ENCODE peak calls at places on chromosomes 4 and X, in nine cellular contexts. U, I, L, A, D, O, C, N and X are unnamed samples.

GRCh38 chr4:89193828-89194227 is 82.5 kb downstream of the TIGD2 start:
- DNase-seq in U (no peak), I (no peak), L (no peak), A (no peak), D (no peak), O (no peak), C (no peak), N (no peak), X (no peak)

GRCh38 chrX:153476628-153477027 is 6.3 kb upstream of the HAUS7 start:
- DNase-seq in U (no peak), I (no peak), L (no peak), A (peak), D (peak), O (peak), C (no peak), N (no peak), X (no peak)

GRCh38 chr4:81666491-81666890 is 194.8 kb upstream of the RASGEF1B start:
- DNase-seq in U (no peak), I (no peak), L (no peak), A (no peak), D (no peak), O (no peak), C (no peak), N (no peak), X (no peak)

GRCh38 chrX:134633832-134634231 is 24.4 kb downstream of the PLAC1 start:
- DNase-seq in U (no peak), I (no peak), L (no peak), A (no peak), D (no peak), O (no peak), C (no peak), N (no peak), X (no peak)

GRCh38 chr4:123120473-123120872 is 198.1 kb upstream of the NUDT6 start:
- DNase-seq in U (no peak), I (no peak), L (no peak), A (no peak), D (no peak), O (no peak), C (no peak), N (no peak), X (no peak)

GRCh38 chr4:44235897-44236296 is 212.7 kb downstream of the KCTD8 start:
- DNase-seq in U (no peak), I (no peak), L (no peak), A (no peak), D (no peak), O (no peak), C (no peak), N (no peak), X (no peak)

GRCh38 chr4:47383829-47384427 is 79.6 kb downstream of the COMMD8 start:
- DNase-seq in U (peak), I (no peak), L (no peak), A (peak), D (no peak), O (no peak), C (no peak), N (no peak), X (no peak)

GRCh38 chrX:19625612-19626011 is 110.3 kb upstream of the MAP3K15 start:
- DNase-seq in U (no peak), I (peak), L (no peak), A (no peak), D (no peak), O (peak), C (no peak), N (no peak), X (peak)

GRCh38 chr4:127212701-127213100 is 420.1 kb upstream of the INTU start:
- DNase-seq in U (no peak), I (no peak), L (no peak), A (no peak), D (no peak), O (no peak), C (no peak), N (no peak), X (no peak)

GRCh38 chrX:54044126-54044876 is at the start of gene PHF8:
- DNase-seq in U (peak), I (peak), L (peak), A (peak), D (peak), O (peak), C (peak), N (peak), X (peak)

GRCh38 chrX:16451331-16451730 is 198.6 kb upstream of the S100G start:
- DNase-seq in U (no peak), I (no peak), L (no peak), A (peak), D (no peak), O (no peak), C (no peak), N (no peak), X (no peak)

GRCh38 chrX:19889582-19890342 is 2.4 kb upstream of the SH3KBP1 start:
- DNase-seq in U (peak), I (peak), L (no peak), A (peak), D (no peak), O (no peak), C (no peak), N (peak), X (peak)

GRCh38 chrX:41317487-41318208 is 16.3 kb upstream of the DDX3X start:
- DNase-seq in U (no peak), I (no peak), L (no peak), A (no peak), D (no peak), O (no peak), C (no peak), N (no peak), X (no peak)

GRCh38 chrX:129653985-129654651 is 638 bp downstream of the APLN start:
- DNase-seq in U (no peak), I (no peak), L (no peak), A (peak), D (peak), O (no peak), C (no peak), N (no peak), X (no peak)

GRCh38 chr4:57080781-57081650 is 29.2 kb downstream of the IGFBP7 start:
- DNase-seq in U (no peak), I (no peak), L (no peak), A (peak), D (no peak), O (peak), C (no peak), N (peak), X (no peak)

GRCh38 chrX:129741880-129742758 is 3.3 kb downstream of the XPNPEP2 start:
- DNase-seq in U (no peak), I (no peak), L (no peak), A (no peak), D (no peak), O (no peak), C (no peak), N (no peak), X (no peak)

GRCh38 chrX:18949902-18950301 is 34.0 kb downstream of the PHKA2 start:
- DNase-seq in U (no peak), I (no peak), L (no peak), A (no peak), D (no peak), O (no peak), C (no peak), N (no peak), X (no peak)

GRCh38 chr4:89136525-89136924 is 25.2 kb downstream of the TIGD2 start:
- DNase-seq in U (no peak), I (no peak), L (no peak), A (peak), D (no peak), O (no peak), C (no peak), N (no peak), X (no peak)

GRCh38 chr4:155474758-155475157 is 98.0 kb upstream of the MAP9 start:
- DNase-seq in U (no peak), I (no peak), L (no peak), A (no peak), D (no peak), O (no peak), C (no peak), N (no peak), X (no peak)

GRCh38 chrX:150362599-150363481 is at the start of gene MAMLD1:
- DNase-seq in U (peak), I (peak), L (peak), A (peak), D (peak), O (peak), C (peak), N (peak), X (peak)

GRCh38 chr4:85812776-85813175 is 337.8 kb downstream of the ARHGAP24 start:
- DNase-seq in U (no peak), I (no peak), L (no peak), A (no peak), D (no peak), O (no peak), C (no peak), N (no peak), X (no peak)

GRCh38 chr4:14768449-14768848 is 233.8 kb upstream of the CPEB2 start:
- DNase-seq in U (no peak), I (no peak), L (no peak), A (no peak), D (no peak), O (no peak), C (no peak), N (no peak), X (no peak)

GRCh38 chr4:134328741-134329140 is 127.2 kb upstream of the PABPC4L start:
- DNase-seq in U (no peak), I (no peak), L (no peak), A (no peak), D (no peak), O (no peak), C (no peak), N (no peak), X (no peak)

GRCh38 chr4:10115271-10115656 is 1.3 kb downstream of the WDR1 start:
- DNase-seq in U (no peak), I (no peak), L (no peak), A (peak), D (no peak), O (no peak), C (no peak), N (no peak), X (no peak)

GRCh38 chr4:41282362-41282761 is 25.6 kb downstream of the UCHL1 start:
- DNase-seq in U (no peak), I (no peak), L (no peak), A (no peak), D (no peak), O (no peak), C (no peak), N (no peak), X (no peak)
- H3K27ac ChIP-seq in U (no peak), I (no peak), L (no peak), A (no peak), D (no peak), O (no peak), C (no peak), N (no peak), X (no peak)

DNA sequence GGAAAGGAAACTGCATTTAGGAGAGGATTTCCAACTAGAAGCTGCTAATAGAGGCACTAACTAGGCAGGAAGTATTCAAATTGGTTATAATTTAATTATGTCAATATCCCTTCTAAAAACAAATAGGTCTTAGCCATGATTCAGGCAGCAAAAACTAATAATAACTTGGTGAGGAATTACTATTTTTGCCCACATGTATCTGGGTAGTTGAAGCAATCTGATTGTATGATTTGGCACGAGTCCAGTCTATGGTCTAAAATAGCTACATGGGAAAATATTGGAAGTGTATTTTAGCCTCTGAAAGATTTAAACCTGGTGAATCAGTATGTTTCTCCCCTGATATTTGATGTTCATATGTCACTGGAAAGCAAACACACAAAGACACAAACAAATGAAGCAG is 62.2 kb downstream of the MFAP3L start:
- DNase-seq in U (no peak), I (no peak), L (no peak), A (no peak), D (no peak), O (no peak), C (no peak), N (no peak), X (no peak)
- H3K4me3 ChIP-seq in U (no peak), I (no peak), L (no peak), A (no peak), D (no peak), O (no peak), C (no peak), N (no peak), X (no peak)

GRCh38 chr4:38670939-38671593 is 7.1 kb downstream of the KLF3 start:
- DNase-seq in U (no peak), I (no peak), L (no peak), A (no peak), D (no peak), O (no peak), C (no peak), N (no peak), X (no peak)

GRCh38 chr4:38668203-38668602 is 4.2 kb downstream of the KLF3 start:
- DNase-seq in U (no peak), I (no peak), L (no peak), A (no peak), D (no peak), O (no peak), C (no peak), N (no peak), X (no peak)

GRCh38 chr4:38669233-38669632 is 5.2 kb downstream of the KLF3 start:
- DNase-seq in U (no peak), I (no peak), L (no peak), A (no peak), D (no peak), O (no peak), C (no peak), N (no peak), X (no peak)

GRCh38 chr4:38671594-38671943 is 7.6 kb downstream of the KLF3 start:
- DNase-seq in U (no peak), I (no peak), L (no peak), A (no peak), D (no peak), O (no peak), C (no peak), N (no peak), X (no peak)

GRCh38 chr4:38670061-38670894 is 6.3 kb downstream of the KLF3 start:
- DNase-seq in U (no peak), I (no peak), L (no peak), A (no peak), D (no peak), O (no peak), C (no peak), N (no peak), X (no peak)
- H3K27ac ChIP-seq in U (peak), I (peak), L (peak), A (peak), D (peak), O (peak), C (peak), N (peak), X (peak)

GRCh38 chr4:61397174-61397573 is 197.0 kb downstream of the ADGRL3 start:
- DNase-seq in U (no peak), I (no peak), L (no peak), A (no peak), D (no peak), O (no peak), C (no peak), N (peak), X (no peak)

GRCh38 chr4:61400446-61400845 is 200.3 kb downstream of the ADGRL3 start:
- DNase-seq in U (no peak), I (no peak), L (no peak), A (no peak), D (no peak), O (no peak), C (no peak), N (no peak), X (no peak)

GRCh38 chr4:61395754-61396153 is 195.6 kb downstream of the ADGRL3 start:
- DNase-seq in U (no peak), I (no peak), L (no peak), A (no peak), D (no peak), O (no peak), C (no peak), N (no peak), X (no peak)
- H3K4me3 ChIP-seq in U (no peak), I (no peak), L (no peak), A (no peak), D (no peak), O (no peak), C (no peak), N (no peak), X (no peak)

GRCh38 chr4:98608343-98608742 is 50.1 kb downstream of the TSPAN5 start:
- DNase-seq in U (no peak), I (no peak), L (no peak), A (no peak), D (no peak), O (no peak), C (no peak), N (no peak), X (no peak)
- H3K27ac ChIP-seq in U (no peak), I (no peak), L (no peak), A (no peak), D (no peak), O (no peak), C (no peak), N (no peak), X (no peak)

GRCh38 chrX:79107891-79108718 is 36.4 kb upstream of the GPR174 start:
- DNase-seq in U (peak), I (no peak), L (no peak), A (no peak), D (no peak), O (no peak), C (no peak), N (no peak), X (peak)
- H3K4me3 ChIP-seq in U (peak), I (peak), L (no peak), A (no peak), D (no peak), O (no peak), C (no peak), N (no peak), X (peak)

GRCh38 chr4:23232987-23233386 is 540.2 kb downstream of the GBA3 start:
- DNase-seq in U (no peak), I (no peak), L (no peak), A (no peak), D (no peak), O (no peak), C (no peak), N (no peak), X (no peak)
- H3K27ac ChIP-seq in U (no peak), I (no peak), L (no peak), A (no peak), D (no peak), O (no peak), C (no peak), N (no peak), X (no peak)

GRCh38 chr4:153260553-153261306 is 56.5 kb downstream of the TRIM2 start:
- DNase-seq in U (no peak), I (no peak), L (no peak), A (no peak), D (peak), O (no peak), C (no peak), N (no peak), X (no peak)
- H3K4me3 ChIP-seq in U (no peak), I (no peak), L (no peak), A (no peak), D (no peak), O (no peak), C (no peak), N (no peak), X (no peak)

DNA sequence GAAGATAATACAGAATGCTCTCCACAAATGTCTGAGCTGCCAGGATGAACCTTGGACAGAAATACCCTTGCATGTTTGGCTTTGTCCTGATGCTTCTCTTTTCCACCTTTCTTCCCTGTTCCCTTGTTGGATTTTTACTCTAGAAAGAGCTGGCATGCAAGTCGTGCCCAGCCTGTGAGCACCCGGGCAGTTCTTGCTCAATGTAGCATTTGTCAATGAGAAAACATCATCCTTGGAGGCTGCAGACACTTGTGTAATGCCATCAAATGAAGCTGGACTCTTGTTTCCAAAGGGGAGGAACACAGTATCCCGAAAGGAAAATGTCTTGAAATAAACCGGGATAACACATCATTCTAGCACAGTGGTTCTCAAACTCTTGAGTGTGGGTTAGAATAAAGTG is 237.1 kb downstream of the SPATA18 start:
- DNase-seq in U (no peak), I (no peak), L (no peak), A (no peak), D (no peak), O (no peak), C (no peak), N (no peak), X (no peak)
- H3K27ac ChIP-seq in U (no peak), I (no peak), L (no peak), A (no peak), D (no peak), O (no peak), C (no peak), N (no peak), X (no peak)